ENCODE peak calls at places on chromosomes 3 and 15, in nine cellular contexts. N is posterior vena cava; V is CD8-positive, alpha-beta memory T cell; Y is PC-3; H is kidney glomerular epithelial cell; E is uterus; J is GM19239; D is HFF-Myc; S is RPMI8226. Z is an unnamed sample.
A peak's percentile ranks its signal among the peaks of the same experiment; 100 is the strongest.

GRCh38 chr3:196093271-196094111 is 11.6 kb upstream of the TFRC start:
- DNase-seq in N (no peak), V (no peak), Y (no peak), H (no peak), E (no peak), J (no peak), D (no peak), S (peak; percentile 80), Z (no peak)

GRCh38 chr3:32569540-32570425 is 875 bp downstream of the DYNC1LI1 start:
- DNase-seq in N (peak; percentile 84), V (peak; percentile 53), Y (peak; percentile 57), H (peak; percentile 60), E (peak; percentile 55), J (peak; percentile 27), D (no peak), S (peak; percentile 70), Z (peak; percentile 13)

GRCh38 chr15:81098884-81099601 is 35.0 kb upstream of the CFAP161 start:
- DNase-seq in N (peak; percentile 83), V (no peak), Y (no peak), H (no peak), E (no peak), J (no peak), D (no peak), S (no peak), Z (no peak)

GRCh38 chr3:88985491-88985890 is 121.9 kb upstream of the EPHA3 start:
- DNase-seq in N (no peak), V (no peak), Y (no peak), H (no peak), E (no peak), J (no peak), D (no peak), S (no peak), Z (peak; percentile 49)

GRCh38 chr3:150699068-150699635 is 4.6 kb downstream of the ERICH6 start:
- DNase-seq in N (no peak), V (no peak), Y (peak; percentile 52), H (no peak), E (no peak), J (no peak), D (peak; percentile 20), S (no peak), Z (no peak)

GRCh38 chr15:85741021-85741421 is 53.7 kb downstream of the KLHL25 start:
- DNase-seq in N (peak; percentile 75), V (no peak), Y (no peak), H (no peak), E (no peak), J (no peak), D (no peak), S (no peak), Z (no peak)

GRCh38 chr3:43094381-43094780 is 11.5 kb downstream of the POMGNT2 start:
- DNase-seq in N (no peak), V (no peak), Y (no peak), H (no peak), E (no peak), J (no peak), D (no peak), S (no peak), Z (no peak)

GRCh38 chr15:89822951-89823701 is 8.5 kb upstream of the ANPEP start:
- DNase-seq in N (peak; percentile 83), V (no peak), Y (peak; percentile 94), H (no peak), E (no peak), J (no peak), D (no peak), S (no peak), Z (no peak)

GRCh38 chr15:65833501-65834220 is 35.6 kb upstream of the RAB11A start:
- DNase-seq in N (no peak), V (no peak), Y (peak; percentile 15), H (no peak), E (no peak), J (no peak), D (no peak), S (peak; percentile 97), Z (no peak)

GRCh38 chr3:173065543-173065970 is 75.5 kb downstream of the SPATA16 start:
- DNase-seq in N (no peak), V (no peak), Y (peak; percentile 14), H (no peak), E (no peak), J (no peak), D (no peak), S (peak; percentile 19), Z (peak; percentile 4)

GRCh38 chr15:92638291-92638708 is 17.3 kb downstream of the FAM174B start:
- DNase-seq in N (no peak), V (no peak), Y (peak; percentile 85), H (peak; percentile 53), E (no peak), J (no peak), D (no peak), S (peak; percentile 79), Z (no peak)

GRCh38 chr15:35293353-35294130 is 208.4 kb upstream of the NANOGP8 start:
- DNase-seq in N (no peak), V (no peak), Y (peak; percentile 89), H (peak; percentile 91), E (no peak), J (no peak), D (no peak), S (no peak), Z (no peak)

GRCh38 chr3:195421410-195421809 is 21.4 kb downstream of the ACAP2 start:
- DNase-seq in N (no peak), V (no peak), Y (no peak), H (no peak), E (no peak), J (no peak), D (no peak), S (no peak), Z (no peak)